ENCODE peak calls at places on chromosome 11, in four cellular contexts. S, E, P and U are unnamed samples.

GRCh38 chr11:104623518-104623917 is 274.7 kb downstream of the CASP12 start:
- DNase-seq in E (peak), P (no peak), S (no peak), U (no peak)

GRCh38 chr11:67545280-67545679 is 22.0 kb upstream of the CABP2 start:
- DNase-seq in E (no peak), P (no peak), S (peak), U (peak)

GRCh38 chr11:130163346-130164220 is 4.0 kb downstream of the ST14 start:
- DNase-seq in P (peak), E (peak), S (no peak), U (peak)

GRCh38 chr11:126403039-126403438 is 47.6 kb downstream of the ST3GAL4 start:
- DNase-seq in P (peak), S (peak), E (peak), U (peak)

GRCh38 chr11:75626692-75627536 is 41.9 kb downstream of the MAP6 start:
- DNase-seq in E (no peak), P (no peak), S (no peak), U (no peak)

GRCh38 chr11:73185680-73186293 is 32.3 kb upstream of the P2RY2 start:
- DNase-seq in E (peak), P (peak), S (no peak), U (no peak)

GRCh38 chr11:2915473-2915872 is 13.7 kb downstream of the PHLDA2 start:
- DNase-seq in S (no peak), E (no peak), P (no peak), U (no peak)

GRCh38 chr11:119764108-119764874 is 35.3 kb upstream of the NECTIN1 start:
- DNase-seq in E (no peak), P (no peak), S (peak), U (peak)

GRCh38 chr11:12440565-12440964 is 63.2 kb downstream of the PARVA start:
- DNase-seq in E (no peak), P (no peak), S (no peak), U (no peak)

GRCh38 chr11:72358461-72359405 is 75.6 kb downstream of the CLPB start:
- DNase-seq in E (no peak), P (no peak), S (no peak), U (no peak)

GRCh38 chr11:122789916-122790315 is 48.4 kb upstream of the CRTAM start:
- DNase-seq in S (no peak), E (no peak), P (no peak), U (no peak)

GRCh38 chr11:69558519-69558941 is 77.1 kb downstream of the LINC01488 start:
- DNase-seq in E (no peak), S (no peak), P (no peak), U (no peak)

GRCh38 chr11:65786786-65787636 is at the start of gene OVOL1:
- DNase-seq in S (peak), P (no peak), E (peak), U (peak)

GRCh38 chr11:119729581-119730346 is 764 bp upstream of the NECTIN1 start:
- DNase-seq in E (no peak), S (peak), P (peak), U (peak)

GRCh38 chr11:119509277-119509841 is 86.4 kb upstream of the THY1 start:
- DNase-seq in P (no peak), E (no peak), S (no peak), U (no peak)

GRCh38 chr11:65355776-65356393 is 1.3 kb downstream of the TIGD3 start:
- DNase-seq in S (peak), P (no peak), E (no peak), U (no peak)

GRCh38 chr11:66006891-66007176 is 4.5 kb downstream of the BANF1 start:
- DNase-seq in E (no peak), P (no peak), S (no peak), U (no peak)

GRCh38 chr11:64724863-64725535 is 2.0 kb upstream of the NRXN2 start:
- DNase-seq in S (peak), P (no peak), E (no peak), U (no peak)

GRCh38 chr11:32307921-32308320 is 127.4 kb downstream of the WT1 start:
- DNase-seq in S (no peak), E (no peak), P (no peak), U (no peak)

GRCh38 chr11:11916981-11917399 is 75.2 kb downstream of the USP47 start:
- DNase-seq in S (no peak), E (no peak), P (no peak), U (no peak)

GRCh38 chr11:3109434-3109833 is 52.2 kb upstream of the CARS1 start:
- DNase-seq in P (no peak), E (no peak), S (no peak), U (no peak)

GRCh38 chr11:69075421-69076128 is 26.8 kb downstream of the TPCN2 start:
- DNase-seq in E (no peak), S (no peak), P (no peak), U (no peak)

GRCh38 chr11:10693509-10694071 is at the start of gene IRAG1:
- DNase-seq in E (no peak), S (no peak), P (no peak), U (no peak)

GRCh38 chr11:34075178-34075820 is 23.8 kb downstream of the CAPRIN1 start:
- DNase-seq in P (no peak), E (peak), S (no peak), U (peak)

GRCh38 chr11:119448380-119448779 is 25.4 kb upstream of the THY1 start:
- DNase-seq in P (no peak), S (no peak), E (no peak), U (no peak)

GRCh38 chr11:113697798-113698407 is 8.2 kb downstream of the TMPRSS5 start:
- DNase-seq in E (no peak), P (no peak), S (no peak), U (no peak)

GRCh38 chr11:43116071-43116470 is 195.7 kb upstream of the API5 start:
- DNase-seq in P (no peak), E (no peak), S (no peak), U (no peak)

GRCh38 chr11:2460540-2461252 is 15.9 kb downstream of the KCNQ1 start:
- DNase-seq in E (no peak), S (no peak), P (no peak), U (no peak)

GRCh38 chr11:114059278-114059983 is at the start of gene ZBTB16:
- DNase-seq in S (peak), P (no peak), E (no peak), U (no peak)

GRCh38 chr11:61056566-61056965 is 45.7 kb upstream of the CD5 start:
- DNase-seq in S (peak), E (peak), P (no peak), U (no peak)

GRCh38 chr11:10004526-10005113 is 289.4 kb downstream of the SBF2 start:
- DNase-seq in E (no peak), S (peak), P (no peak), U (no peak)

GRCh38 chr11:13344818-13345217 is 67.2 kb downstream of the BMAL1 start:
- DNase-seq in P (no peak), S (peak), E (no peak), U (no peak)

GRCh38 chr11:102666331-102666957 is 39.1 kb downstream of the MMP27 start:
- DNase-seq in S (peak), E (peak), P (peak), U (peak)

GRCh38 chr11:2746401-2747230 is 46.8 kb upstream of the KCNQ1OT1 start:
- DNase-seq in E (no peak), S (no peak), P (no peak), U (no peak)

GRCh38 chr11:30018443-30018842 is 1.6 kb upstream of the KCNA4 start:
- DNase-seq in E (no peak), P (no peak), S (no peak), U (no peak)

GRCh38 chr11:130761560-130762220 is 154.6 kb downstream of the SNX19 start:
- DNase-seq in E (peak), S (peak), P (no peak), U (no peak)

GRCh38 chr11:7673724-7674434 is 579 bp upstream of the CYB5R2 start:
- DNase-seq in P (no peak), E (no peak), S (peak), U (peak)

GRCh38 chr11:131663403-131664200 is 293.2 kb downstream of the NTM start:
- DNase-seq in P (no peak), E (no peak), S (peak), U (no peak)

GRCh38 chr11:103619480-103619879 is 417.0 kb upstream of the DDI1 start:
- DNase-seq in P (peak), E (no peak), S (no peak), U (peak)

GRCh38 chr11:59666969-59667368 is 1.9 kb downstream of the PATL1 start:
- DNase-seq in P (no peak), E (no peak), S (no peak), U (no peak)

GRCh38 chr11:59669611-59670009 is 773 bp upstream of the PATL1 start:
- DNase-seq in S (no peak), E (peak), P (peak), U (peak)

GRCh38 chr11:59668950-59669610 is at the start of gene PATL1:
- DNase-seq in P (peak), E (peak), S (peak), U (peak)

GRCh38 chr11:59667812-59668187 is 1.0 kb downstream of the PATL1 start:
- DNase-seq in E (no peak), S (no peak), P (no peak), U (no peak)

DNA sequence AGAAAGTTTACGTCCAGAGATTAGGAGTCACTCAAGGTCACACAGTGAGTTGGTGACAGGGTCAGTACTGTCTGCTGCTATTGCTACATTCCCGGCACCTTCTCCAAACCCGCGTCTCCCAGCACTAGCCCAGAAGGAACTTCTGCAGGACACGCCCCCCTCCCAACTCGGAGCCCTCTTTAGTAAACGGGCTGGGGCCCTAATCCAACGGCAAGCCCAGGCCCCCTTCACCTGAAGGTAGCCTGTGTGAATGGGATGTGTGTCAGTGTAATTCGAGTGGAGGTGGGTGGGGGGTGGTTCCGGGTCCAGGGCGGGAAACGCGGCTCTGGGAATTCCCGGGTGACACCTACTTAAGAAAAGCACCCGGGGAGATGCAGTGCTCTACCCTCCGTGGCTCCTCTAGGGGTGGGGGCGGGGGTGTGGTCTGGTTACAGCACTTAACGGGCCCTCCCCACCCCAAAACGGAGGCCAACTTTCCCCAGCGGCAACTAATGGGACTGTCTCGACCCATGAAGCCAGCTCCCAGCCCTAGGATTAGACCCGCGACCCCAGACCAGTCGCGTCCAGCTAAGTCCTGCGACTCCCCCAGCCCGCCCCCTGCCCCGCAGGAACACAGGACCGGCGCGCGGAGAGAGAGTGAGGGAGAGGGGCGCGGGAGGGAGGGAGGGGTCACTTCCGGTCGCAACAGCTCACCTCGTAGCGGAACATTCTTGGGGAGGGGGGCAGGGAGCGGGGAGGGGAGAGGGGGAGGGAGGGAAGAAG is 468 bp downstream of the PATL1 start:
- DNase-seq in P (peak), E (peak), S (peak), U (peak)
- TF ChIP-seq CTCF in P (no peak), E (peak), S (peak), U (no peak)

GRCh38 chr11:47881145-47881544 is 33.0 kb upstream of the NUP160 start:
- DNase-seq in P (peak), S (no peak), E (no peak), U (no peak)

GRCh38 chr11:47879259-47880184 is 31.4 kb upstream of the NUP160 start:
- DNase-seq in P (no peak), S (no peak), E (no peak), U (no peak)
- TF ChIP-seq CTCF in P (no peak), S (no peak), E (no peak), U (no peak)

GRCh38 chr11:46520971-46521745 is 72.7 kb downstream of the AMBRA1 start:
- DNase-seq in P (no peak), S (peak), E (peak), U (no peak)

GRCh38 chr11:46524201-46524600 is 69.6 kb downstream of the AMBRA1 start:
- DNase-seq in P (no peak), E (no peak), S (no peak), U (no peak)

GRCh38 chr11:46523290-46523689 is 70.5 kb downstream of the AMBRA1 start:
- DNase-seq in P (no peak), S (no peak), E (no peak), U (no peak)

GRCh38 chr11:46522682-46523281 is 71.0 kb downstream of the AMBRA1 start:
- DNase-seq in S (no peak), P (no peak), E (no peak), U (no peak)

GRCh38 chr11:46521947-46522681 is 71.7 kb downstream of the AMBRA1 start:
- DNase-seq in P (peak), E (no peak), S (no peak), U (no peak)
- TF ChIP-seq CTCF in P (no peak), E (peak), S (peak), U (no peak)

DNA sequence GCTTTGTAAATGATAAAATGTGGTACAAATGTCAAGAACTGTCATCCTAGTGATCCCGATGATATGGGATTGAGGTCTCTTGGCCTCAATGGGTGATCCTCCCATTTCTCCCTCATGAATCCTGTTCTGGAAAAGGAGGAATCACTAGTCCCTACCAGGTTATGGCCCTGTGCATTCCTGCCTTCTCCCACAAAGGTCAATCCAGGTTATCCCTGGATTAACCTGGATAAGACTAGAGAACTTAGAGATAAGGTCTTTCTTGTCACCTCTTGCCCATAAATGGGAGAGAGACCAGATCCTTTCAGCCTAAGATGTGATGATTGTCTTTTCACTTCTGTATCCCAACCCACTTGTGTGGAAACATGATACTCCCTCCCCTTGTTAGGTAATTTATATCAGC is 396.7 kb downstream of the BUD13 start:
- DNase-seq in E (no peak), P (no peak), S (no peak), U (no peak)
- TF ChIP-seq CTCF in E (no peak), P (no peak), S (no peak), U (no peak)

DNA sequence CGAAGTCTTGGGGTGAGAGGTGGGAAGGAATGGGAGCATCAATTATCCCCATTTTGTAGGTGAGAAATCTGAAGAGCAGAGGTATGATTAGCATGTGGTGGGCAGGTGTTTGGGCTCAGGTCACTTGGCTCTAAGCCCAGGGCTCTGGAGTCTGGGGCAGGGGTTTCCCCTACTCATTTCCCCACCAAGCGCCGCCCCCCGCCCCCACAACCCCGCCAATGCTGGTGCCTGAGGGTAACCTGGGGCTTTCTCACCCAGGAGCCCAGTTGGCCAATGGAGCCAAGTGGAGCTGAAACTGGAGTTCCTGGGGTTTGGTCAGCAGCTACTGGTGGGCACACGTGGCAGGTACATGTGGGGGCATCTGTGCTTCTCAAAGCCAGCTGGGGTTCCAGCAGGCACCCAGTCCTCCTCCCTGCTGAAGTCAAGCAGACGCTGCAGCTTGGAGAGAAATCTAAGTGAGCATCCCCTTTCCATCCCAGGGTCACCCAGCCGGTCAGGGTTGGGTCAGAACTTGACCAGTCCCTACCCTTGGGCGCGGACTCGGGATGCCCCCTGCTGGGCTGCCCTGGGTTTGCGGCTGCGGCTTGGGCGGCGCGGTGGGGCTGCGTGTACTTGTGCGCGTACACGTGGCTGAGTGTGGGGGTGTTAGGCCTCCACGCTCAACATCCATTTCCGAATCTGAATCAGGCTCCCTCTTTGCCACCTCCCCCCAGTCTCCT is 1.6 kb upstream of the CHRM1 start:
- DNase-seq in P (peak), E (no peak), S (peak), U (no peak)
- TF ChIP-seq CTCF in P (peak), E (peak), S (peak), U (no peak)